ENCODE peak calls at places on chromosome 2, in eight cellular contexts. B is heart left ventricle, O is fibroblast of the aortic adventitia, U is heart right ventricle, D is HFFc6, R is transverse colon, V is fibroblast of lung, N is cardiac fibroblast. Y is an unnamed sample.

GRCh38 chr2:220893411-220893810 is 678.7 kb downstream of the EPHA4 start:
- DNase-seq in B (no peak), O (no peak), U (no peak), D (no peak), R (no peak), V (no peak), N (no peak), Y (no peak)

GRCh38 chr2:132421198-132421780 is 4.7 kb downstream of the GPR39 start:
- DNase-seq in B (no peak), O (no peak), U (no peak), D (no peak), R (no peak), V (peak; percentile 32), N (no peak), Y (no peak)

GRCh38 chr2:96687266-96687665 is 44.7 kb downstream of the FER1L5 start:
- DNase-seq in B (no peak), O (no peak), U (no peak), D (no peak), R (no peak), V (no peak), N (no peak), Y (no peak)

GRCh38 chr2:120518819-120519218 is 172.9 kb downstream of the INHBB start:
- DNase-seq in B (no peak), O (no peak), U (no peak), D (no peak), R (no peak), V (no peak), N (no peak), Y (no peak)

GRCh38 chr2:170679607-170680079 is 35.5 kb upstream of the SP5 start:
- DNase-seq in B (no peak), O (peak; percentile 4), U (no peak), D (no peak), R (peak; percentile 21), V (no peak), N (no peak), Y (no peak)

GRCh38 chr2:196369967-196370366 is 198.6 kb upstream of the STK17B start:
- DNase-seq in B (no peak), O (no peak), U (no peak), D (no peak), R (no peak), V (no peak), N (no peak), Y (no peak)

GRCh38 chr2:230721712-230722111 is 9.1 kb downstream of the CAB39 start:
- DNase-seq in B (no peak), O (no peak), U (no peak), D (no peak), R (no peak), V (no peak), N (peak; percentile 50), Y (peak; percentile 56)

GRCh38 chr2:29218071-29218470 is 102.9 kb downstream of the CLIP4 start:
- DNase-seq in B (no peak), O (no peak), U (no peak), D (no peak), R (no peak), V (no peak), N (no peak), Y (no peak)

GRCh38 chr2:110211938-110212858 is at the start of gene MTLN:
- DNase-seq in B (peak; percentile 79), O (peak; percentile 65), U (peak; percentile 77), D (peak; percentile 76), R (peak; percentile 76), V (peak; percentile 68), N (peak; percentile 67), Y (peak; percentile 69)

GRCh38 chr2:25230128-25230527 is 61.7 kb upstream of the POMC start:
- DNase-seq in B (no peak), O (no peak), U (no peak), D (no peak), R (no peak), V (no peak), N (no peak), Y (no peak)

GRCh38 chr2:231186325-231186724 is 12.1 kb upstream of the ARMC9 start:
- DNase-seq in B (no peak), O (no peak), U (no peak), D (no peak), R (no peak), V (no peak), N (no peak), Y (no peak)

GRCh38 chr2:109712746-109713145 is 81.4 kb upstream of the RGPD5 start:
- DNase-seq in B (no peak), O (no peak), U (no peak), D (no peak), R (no peak), V (no peak), N (no peak), Y (no peak)

GRCh38 chr2:174615951-174616436 is 18.4 kb upstream of the WIPF1 start:
- DNase-seq in B (no peak), O (peak; percentile 86), U (no peak), D (peak; percentile 73), R (no peak), V (peak; percentile 38), N (peak; percentile 73), Y (peak; percentile 82)

GRCh38 chr2:207154556-207155179 is 11.1 kb downstream of the KLF7 start:
- DNase-seq in B (no peak), O (no peak), U (no peak), D (no peak), R (no peak), V (no peak), N (no peak), Y (peak; percentile 3)

GRCh38 chr2:177767768-177768167 is 304.8 kb downstream of the PDE11A start:
- DNase-seq in B (no peak), O (no peak), U (no peak), D (no peak), R (no peak), V (no peak), N (no peak), Y (no peak)

GRCh38 chr2:177771191-177771590 is 301.4 kb downstream of the PDE11A start:
- DNase-seq in B (no peak), O (no peak), U (no peak), D (no peak), R (no peak), V (no peak), N (no peak), Y (no peak)

GRCh38 chr2:177778472-177778871 is 294.1 kb downstream of the PDE11A start:
- DNase-seq in B (no peak), O (no peak), U (no peak), D (no peak), R (no peak), V (no peak), N (no peak), Y (no peak)

DNA sequence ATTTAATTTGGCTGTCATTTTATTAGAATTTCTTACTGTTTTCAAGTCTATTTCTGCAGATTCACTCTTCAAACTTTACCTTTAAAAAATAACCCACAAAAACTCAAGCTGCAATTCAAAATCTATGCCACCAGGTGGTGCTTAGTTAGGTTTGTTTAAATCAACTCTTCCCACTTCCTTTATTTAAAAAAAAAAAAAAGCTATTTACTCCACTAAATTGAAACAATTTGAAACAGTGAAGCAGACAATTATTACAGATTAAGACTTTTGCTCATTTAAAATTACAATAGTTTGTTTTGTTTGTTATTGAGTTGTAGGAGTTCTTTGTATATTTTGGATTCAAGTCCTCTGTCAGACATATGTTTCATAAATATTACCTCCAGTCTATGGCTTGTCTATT is 300.0 kb downstream of the PDE11A start:
- DNase-seq in B (no peak), O (peak; percentile 56), U (no peak), D (peak; percentile 32), R (no peak), V (peak; percentile 55), N (peak; percentile 54), Y (peak; percentile 56)
- TF ChIP-seq CTCF in B (peak; percentile 56), O (peak; percentile 57), U (peak; percentile 52), D (peak; percentile 81), R (peak; percentile 51), V (peak; percentile 40), N (peak; percentile 58), Y (peak; percentile 62)

GRCh38 chr2:233058717-233059546 is 1.2 kb upstream of the INPP5D start:
- DNase-seq in B (no peak), O (no peak), U (no peak), D (no peak), R (no peak), V (no peak), N (no peak), Y (no peak)

GRCh38 chr2:233061007-233061590 is 957 bp downstream of the INPP5D start:
- DNase-seq in B (no peak), O (no peak), U (no peak), D (no peak), R (no peak), V (no peak), N (no peak), Y (no peak)

GRCh38 chr2:233059797-233060499 is at the start of gene INPP5D:
- DNase-seq in B (peak; percentile 71), O (no peak), U (peak; percentile 51), D (no peak), R (peak; percentile 68), V (no peak), N (no peak), Y (no peak)

GRCh38 chr2:233060500-233061006 is 411 bp downstream of the INPP5D start:
- DNase-seq in B (no peak), O (no peak), U (no peak), D (no peak), R (no peak), V (no peak), N (no peak), Y (no peak)

GRCh38 chr2:233059547-233059796 is 670 bp upstream of the INPP5D start:
- DNase-seq in B (no peak), O (no peak), U (peak; percentile 18), D (no peak), R (no peak), V (no peak), N (no peak), Y (no peak)
- TF ChIP-seq CTCF in B (no peak), O (no peak), U (no peak), D (no peak), R (no peak), V (no peak), N (no peak), Y (no peak)

GRCh38 chr2:73776381-73776780 is 3.5 kb downstream of the DUSP11 start:
- DNase-seq in B (no peak), O (no peak), U (no peak), D (no peak), R (no peak), V (no peak), N (no peak), Y (peak; percentile 29)
- TF ChIP-seq CTCF in B (no peak), O (no peak), U (no peak), D (no peak), R (no peak), V (no peak), N (no peak), Y (no peak)

DNA sequence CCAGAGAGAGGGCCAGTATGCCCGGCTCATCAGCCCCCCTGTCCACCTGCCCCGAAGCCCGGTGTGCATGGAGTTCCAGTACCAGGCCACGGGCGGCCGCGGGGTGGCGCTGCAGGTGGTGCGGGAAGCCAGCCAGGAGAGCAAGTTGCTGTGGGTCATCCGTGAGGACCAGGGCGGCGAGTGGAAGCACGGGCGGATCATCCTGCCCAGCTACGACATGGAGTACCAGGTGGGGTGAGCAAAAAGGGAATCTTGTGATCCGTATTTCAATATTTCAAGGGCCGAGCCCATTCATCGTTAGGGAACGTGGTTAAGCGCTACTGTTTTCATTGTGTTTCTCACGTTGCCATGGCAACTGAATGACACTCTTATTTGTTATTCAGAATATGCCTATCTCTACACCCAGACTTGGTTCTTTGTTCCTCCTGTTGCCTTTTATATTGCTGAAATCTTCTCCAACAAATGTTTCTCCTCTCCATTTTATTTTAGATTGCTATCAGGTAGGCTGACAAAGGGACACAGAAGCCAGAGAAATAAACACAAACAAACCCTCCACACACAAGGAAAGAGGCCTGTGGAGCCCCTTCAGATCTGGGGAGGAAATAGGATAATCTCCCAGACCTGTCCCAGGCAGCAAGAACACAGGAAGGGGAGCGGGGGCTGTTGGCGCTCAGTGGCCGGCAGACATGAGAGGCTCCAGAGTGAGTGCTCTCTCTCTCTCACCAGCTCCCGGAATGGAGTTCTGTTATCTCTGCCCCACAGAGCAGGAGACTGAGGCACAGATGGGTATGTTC is 81.6 kb downstream of the NRP2 start:
- DNase-seq in B (peak; percentile 29), O (peak; percentile 63), U (peak; percentile 55), D (peak; percentile 89), R (peak; percentile 72), V (peak; percentile 76), N (peak; percentile 89), Y (peak; percentile 91)
- TF ChIP-seq CTCF in B (peak; percentile 43), O (peak; percentile 33), U (peak; percentile 44), D (peak; percentile 80), R (peak; percentile 67), V (peak; percentile 49), N (peak; percentile 61), Y (peak; percentile 51)